ENCODE peak calls at places on chromosomes 11 and 22, in four cellular contexts. V is HCT116, K is PC-9, R is endothelial cell. A is an unnamed sample.
A peak's percentile ranks its signal among the peaks of the same experiment; 100 is the strongest.

GRCh38 chr11:3003396-3004231 is 11.5 kb upstream of the NAP1L4 start:
- DNase-seq in V (no peak), K (peak; percentile 72), R (no peak), A (no peak)

GRCh38 chr22:20256562-20257473 is 11.3 kb downstream of the RTN4R start:
- DNase-seq in V (no peak), R (no peak), K (no peak), A (no peak)

GRCh38 chr22:19111584-19111983 is 10.6 kb downstream of the DGCR2 start:
- DNase-seq in R (no peak), K (no peak), V (no peak), A (no peak)

GRCh38 chr22:42519544-42520237 is at the start of gene RRP7A:
- DNase-seq in K (peak; percentile 70), R (peak; percentile 83), V (no peak), A (peak; percentile 36)

GRCh38 chr11:20873054-20873453 is 203.7 kb downstream of the NELL1 start:
- DNase-seq in K (no peak), V (no peak), R (peak; percentile 61), A (no peak)

GRCh38 chr11:2584812-2585565 is 114.8 kb downstream of the KCNQ1OT1 start:
- DNase-seq in V (no peak), K (no peak), R (peak; percentile 2), A (no peak)

GRCh38 chr11:32388871-32389770 is 46.2 kb downstream of the WT1 start:
- DNase-seq in K (no peak), R (no peak), V (no peak), A (no peak)

GRCh38 chr11:118060879-118061278 is 16.0 kb upstream of the TMPRSS4 start:
- DNase-seq in R (no peak), K (no peak), V (no peak), A (no peak)

GRCh38 chr11:78961186-78961782 is 386.6 kb upstream of the NARS2 start:
- DNase-seq in V (peak; percentile 15), R (peak; percentile 50), K (no peak), A (no peak)

GRCh38 chr22:37412445-37413250 is 14.6 kb downstream of the ELFN2 start:
- DNase-seq in K (peak; percentile 62), V (no peak), R (no peak), A (no peak)

GRCh38 chr22:46531776-46532175 is 5.6 kb downstream of the CELSR1 start:
- DNase-seq in V (no peak), K (no peak), R (no peak), A (no peak)

GRCh38 chr11:62680825-62681240 is 2.0 kb upstream of the UBXN1 start:
- DNase-seq in V (peak; percentile 67), R (peak; percentile 37), K (peak; percentile 45), A (no peak)

GRCh38 chr22:48396091-48396784 is 1431.4 kb downstream of the BRD1 start:
- DNase-seq in R (no peak), K (no peak), V (no peak), A (no peak)

GRCh38 chr11:82714346-82715174 is 19.1 kb downstream of the FAM181B start:
- DNase-seq in R (no peak), K (peak; percentile 17), V (no peak), A (no peak)

GRCh38 chr11:128548655-128549255 is 38.6 kb downstream of the ETS1 start:
- DNase-seq in K (no peak), V (no peak), R (peak; percentile 84), A (no peak)

GRCh38 chr22:20438678-20439492 is 1.3 kb upstream of the SCARF2 start:
- DNase-seq in K (no peak), R (no peak), V (no peak), A (no peak)

GRCh38 chr22:45094081-45094720 is 69.5 kb upstream of the NUP50 start:
- DNase-seq in K (no peak), V (no peak), R (no peak), A (no peak)

GRCh38 chr11:124640660-124641059 is 18.0 kb downstream of the TBRG1 start:
- DNase-seq in K (no peak), V (no peak), R (no peak), A (no peak)

GRCh38 chr11:62540804-62541671 is 5.6 kb downstream of the AHNAK start:
- DNase-seq in R (no peak), V (no peak), K (no peak), A (no peak)

GRCh38 chr11:132992838-132993680 is 539.2 kb downstream of the OPCML start:
- DNase-seq in R (peak; percentile 19), K (no peak), V (no peak), A (no peak)

GRCh38 chr11:4926607-4927006 is 2.5 kb upstream of the OR51G1 start:
- DNase-seq in K (no peak), R (no peak), V (no peak), A (no peak)

GRCh38 chr22:35150163-35151107 is 84.5 kb downstream of the ISX start:
- DNase-seq in K (peak; percentile 53), V (peak; percentile 24), R (peak; percentile 85), A (no peak)
- TF ChIP-seq CTCF in K (peak; percentile 91), V (peak; percentile 28), R (peak; percentile 83), A (peak; percentile 86)

DNA sequence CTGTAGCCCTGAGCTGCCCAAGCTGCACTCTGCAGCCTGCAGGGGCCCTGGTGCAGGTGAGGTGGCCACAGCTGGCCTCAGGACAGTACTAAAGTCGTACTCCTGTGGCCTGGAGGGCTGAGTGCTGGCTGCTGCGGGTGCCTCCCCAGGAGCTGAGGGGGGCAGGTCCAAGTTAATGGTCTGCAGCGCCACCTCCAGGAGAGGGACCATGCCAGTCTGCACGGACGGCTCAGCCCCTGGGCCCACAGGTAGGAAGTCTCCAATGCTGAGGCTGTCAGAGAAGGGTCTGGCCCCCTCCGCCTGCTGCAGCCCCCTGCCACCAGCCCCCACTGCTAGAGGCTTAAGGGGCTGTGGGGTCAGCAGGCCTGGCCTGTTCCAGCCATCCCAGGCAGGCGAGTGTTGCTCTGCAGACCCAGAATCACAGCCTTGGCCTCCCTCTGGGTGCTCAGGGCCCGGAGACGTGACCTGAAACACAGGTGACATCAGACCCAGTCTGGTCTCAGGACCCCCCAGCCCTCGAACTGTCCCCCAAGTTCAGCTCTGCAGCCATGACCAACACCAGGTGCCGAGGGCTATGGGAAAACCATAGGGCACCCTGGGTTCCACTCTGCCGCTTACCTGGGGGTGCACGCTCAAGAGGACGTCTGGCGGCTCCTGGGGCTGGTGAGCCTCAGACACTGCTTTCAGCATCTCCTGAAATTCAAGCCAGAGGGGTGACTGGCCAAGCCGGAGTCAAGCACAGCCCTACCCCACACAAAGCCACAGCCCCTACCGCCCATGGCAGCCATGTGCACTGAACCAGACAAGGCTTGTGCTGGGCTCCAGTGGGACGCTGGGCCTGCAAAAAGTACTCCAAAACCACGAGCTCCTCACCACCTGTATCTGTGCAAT is 20.8 kb downstream of the SELENOO start:
- DNase-seq in R (no peak), V (no peak), K (no peak), A (no peak)
- TF ChIP-seq CTCF in R (no peak), V (no peak), K (peak; percentile 33), A (no peak)

DNA sequence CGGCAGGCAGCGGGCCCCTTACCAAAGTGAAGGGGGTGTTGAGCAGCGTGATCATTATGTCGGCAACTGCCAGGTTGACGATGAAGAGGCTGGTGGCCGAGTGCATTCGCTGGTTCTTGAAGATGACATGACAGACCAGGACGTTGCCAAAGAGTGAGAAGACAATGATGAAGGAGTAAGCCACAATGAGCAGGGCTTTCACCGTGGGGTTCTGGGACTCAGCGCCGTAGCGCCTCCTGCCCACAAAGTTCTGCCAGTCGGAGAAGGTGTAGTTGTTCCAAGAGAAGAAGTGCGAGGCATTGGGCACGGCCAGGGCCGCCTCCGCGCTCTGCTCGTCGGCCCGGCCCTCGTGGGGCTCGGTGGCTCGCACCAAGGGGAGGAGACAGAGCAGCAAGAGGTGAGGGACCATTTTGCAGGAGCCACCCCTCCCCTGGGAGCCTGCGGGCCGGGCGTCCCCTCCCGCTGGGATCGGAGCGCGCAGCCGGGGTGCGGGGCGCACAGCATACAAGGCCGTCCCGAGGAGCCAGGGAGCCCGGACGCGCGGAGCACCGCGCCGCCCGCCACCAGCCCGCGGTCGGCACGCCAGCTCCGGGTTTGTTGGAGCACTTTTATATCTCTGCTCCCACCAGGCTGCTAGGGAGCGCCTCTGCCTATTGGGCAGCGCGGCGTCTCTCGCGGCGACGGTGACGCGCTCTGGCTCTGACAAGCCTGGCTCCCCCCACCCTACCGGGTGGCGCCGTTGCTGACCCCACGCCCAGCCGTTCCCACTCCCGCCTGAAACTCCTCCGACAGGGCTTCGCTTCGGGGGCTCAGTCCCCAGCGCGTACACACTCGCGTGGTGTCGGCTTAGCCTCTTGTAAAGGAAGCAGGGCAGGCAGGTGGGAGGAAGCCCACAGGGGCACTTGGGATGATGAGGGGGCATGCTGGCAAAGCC is at the start of gene GPR83:
- DNase-seq in K (no peak), V (no peak), R (peak; percentile 34), A (no peak)
- TF ChIP-seq CTCF in K (no peak), V (no peak), R (no peak), A (no peak)

GRCh38 chr11:119472856-119473222 is 49.9 kb upstream of the THY1 start:
- DNase-seq in R (no peak), K (no peak), V (no peak), A (no peak)

GRCh38 chr11:119473226-119473625 is 50.3 kb upstream of the THY1 start:
- DNase-seq in K (no peak), V (no peak), R (no peak), A (no peak)

GRCh38 chr11:119470316-119471266 is 47.6 kb upstream of the THY1 start:
- DNase-seq in K (peak; percentile 35), V (no peak), R (no peak), A (no peak)

GRCh38 chr11:119472186-119472855 is 49.3 kb upstream of the THY1 start:
- DNase-seq in R (no peak), V (no peak), K (no peak), A (no peak)

GRCh38 chr11:119471329-119471728 is 48.4 kb upstream of the THY1 start:
- DNase-seq in V (no peak), R (no peak), K (no peak), A (no peak)
- TF ChIP-seq CTCF in V (no peak), R (no peak), K (no peak), A (no peak)

GRCh38 chr11:57516061-57516443 is 550 bp upstream of the SLC43A1 start:
- DNase-seq in V (no peak), K (no peak), R (no peak), A (no peak)

GRCh38 chr11:57513446-57513795 is 2.1 kb downstream of the SLC43A1 start:
- DNase-seq in V (no peak), K (no peak), R (no peak), A (no peak)

GRCh38 chr11:57513911-57514537 is 1.5 kb downstream of the SLC43A1 start:
- DNase-seq in R (peak; percentile 47), V (no peak), K (no peak), A (no peak)

GRCh38 chr11:57514538-57515331 is 767 bp downstream of the SLC43A1 start:
- DNase-seq in V (no peak), R (peak; percentile 21), K (peak; percentile 17), A (no peak)

DNA sequence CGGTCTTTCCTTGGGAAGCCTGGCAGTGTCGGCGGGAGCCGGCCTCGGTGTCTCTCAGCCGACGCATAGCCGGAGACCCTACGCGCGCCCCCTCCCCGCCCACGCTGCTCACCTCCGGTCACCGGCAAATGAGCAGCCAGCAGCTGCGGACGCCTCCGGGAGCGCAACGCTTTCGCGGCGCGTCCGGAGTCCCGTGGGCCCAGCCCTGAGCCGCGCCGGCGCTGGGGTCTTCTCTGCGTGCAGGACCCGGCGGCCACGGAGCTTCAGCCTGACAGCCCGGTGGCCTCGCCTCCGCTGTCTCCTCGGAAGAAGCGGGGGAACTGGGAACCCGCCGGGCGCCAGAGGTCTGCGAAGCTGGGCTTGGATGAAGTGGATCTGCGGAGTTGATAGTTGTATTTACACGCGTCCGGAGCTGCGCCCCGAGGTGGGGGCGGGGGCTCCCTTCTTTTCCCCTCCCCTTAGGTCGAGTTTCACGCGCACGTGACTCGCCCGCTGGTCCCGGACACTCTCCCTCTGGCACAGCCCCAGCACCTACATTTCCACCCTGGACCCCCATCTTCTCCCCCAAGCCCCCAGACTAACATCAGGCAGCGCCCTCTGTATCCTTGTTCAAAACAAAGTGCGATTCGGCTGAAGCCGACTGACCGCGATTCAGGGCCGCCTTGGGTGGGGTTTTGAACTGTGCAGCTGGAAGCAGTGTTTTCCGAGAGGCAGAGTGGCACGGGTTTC is at the start of gene SLC43A1:
- DNase-seq in K (peak; percentile 49), R (peak; percentile 38), V (no peak), A (no peak)
- TF ChIP-seq CTCF in K (no peak), R (no peak), V (no peak), A (no peak)